ENCODE peak calls at places on chromosomes 4 and X, in six cellular contexts. One of them, this sample, is unnamed. For H3K4me1 and H3K27me3, the result is how much of the 10 kb centered on the place peaks cover.

GRCh38 chrX:410296-410695 is 23.6 kb upstream of the PPP2R3B start:
- DNase-seq in esophagus muscularis mucosa: no peak
- DNase-seq in tibial nerve: no peak
- DNase-seq in SK-N-SH: no peak
- DNase-seq in transverse colon: no peak
- DNase-seq in ovary: no peak
- DNase-seq in this sample: no peak

GRCh38 chrX:51954592-51954991 is 61.2 kb downstream of the MAGED1 start:
- DNase-seq in esophagus muscularis mucosa: no peak
- DNase-seq in tibial nerve: no peak
- DNase-seq in SK-N-SH: no peak
- DNase-seq in transverse colon: no peak
- DNase-seq in ovary: no peak
- DNase-seq in this sample: no peak

GRCh38 chrX:16870861-16871584 is 861 bp upstream of the RBBP7 start:
- DNase-seq in esophagus muscularis mucosa: no peak
- DNase-seq in tibial nerve: peak
- DNase-seq in SK-N-SH: peak
- DNase-seq in transverse colon: no peak
- DNase-seq in ovary: peak
- DNase-seq in this sample: peak

GRCh38 chr4:81635128-81635527 is 163.4 kb upstream of the RASGEF1B start:
- DNase-seq in esophagus muscularis mucosa: no peak
- DNase-seq in tibial nerve: no peak
- DNase-seq in SK-N-SH: no peak
- DNase-seq in transverse colon: no peak
- DNase-seq in ovary: no peak
- DNase-seq in this sample: no peak

GRCh38 chr4:15778742-15779231 is 659 bp downstream of the CD38 start:
- DNase-seq in esophagus muscularis mucosa: no peak
- DNase-seq in tibial nerve: no peak
- DNase-seq in SK-N-SH: no peak
- DNase-seq in transverse colon: peak
- DNase-seq in ovary: no peak
- DNase-seq in this sample: peak

GRCh38 chrX:109886122-109886761 is 116.7 kb upstream of the TMEM164 start:
- DNase-seq in esophagus muscularis mucosa: no peak
- DNase-seq in tibial nerve: peak
- DNase-seq in SK-N-SH: peak
- DNase-seq in transverse colon: peak
- DNase-seq in ovary: no peak
- DNase-seq in this sample: no peak

GRCh38 chrX:30657542-30658238 is 4.5 kb downstream of the GK start:
- DNase-seq in esophagus muscularis mucosa: no peak
- DNase-seq in tibial nerve: no peak
- DNase-seq in SK-N-SH: no peak
- DNase-seq in transverse colon: no peak
- DNase-seq in ovary: no peak
- DNase-seq in this sample: no peak

GRCh38 chrX:120823554-120823953 is 52.1 kb downstream of the CT47B1 start:
- DNase-seq in esophagus muscularis mucosa: no peak
- DNase-seq in tibial nerve: no peak
- DNase-seq in SK-N-SH: no peak
- DNase-seq in transverse colon: no peak
- DNase-seq in ovary: no peak
- DNase-seq in this sample: no peak

GRCh38 chr4:5378002-5378401 is 326.7 kb downstream of the STK32B start:
- DNase-seq in esophagus muscularis mucosa: no peak
- DNase-seq in tibial nerve: peak
- DNase-seq in SK-N-SH: no peak
- DNase-seq in transverse colon: no peak
- DNase-seq in ovary: no peak
- DNase-seq in this sample: no peak

GRCh38 chr4:162016991-162017390 is 146.8 kb downstream of the FSTL5 start:
- DNase-seq in esophagus muscularis mucosa: no peak
- DNase-seq in tibial nerve: no peak
- DNase-seq in SK-N-SH: no peak
- DNase-seq in transverse colon: no peak
- DNase-seq in ovary: no peak
- DNase-seq in this sample: no peak

GRCh38 chr4:17324431-17324830 is 187.5 kb downstream of the QDPR start:
- DNase-seq in esophagus muscularis mucosa: no peak
- DNase-seq in tibial nerve: peak
- DNase-seq in SK-N-SH: peak
- DNase-seq in transverse colon: peak
- DNase-seq in ovary: peak
- DNase-seq in this sample: no peak

GRCh38 chr4:15469402-15470148 is at the start of gene CC2D2A:
- DNase-seq in esophagus muscularis mucosa: peak
- DNase-seq in tibial nerve: no peak
- DNase-seq in SK-N-SH: peak
- DNase-seq in transverse colon: peak
- DNase-seq in ovary: no peak
- DNase-seq in this sample: no peak

GRCh38 chr4:3040447-3041191 is 33.7 kb downstream of the HTT-AS start:
- DNase-seq in esophagus muscularis mucosa: no peak
- DNase-seq in tibial nerve: no peak
- DNase-seq in SK-N-SH: no peak
- DNase-seq in transverse colon: no peak
- DNase-seq in ovary: no peak
- DNase-seq in this sample: no peak

GRCh38 chr4:54228563-54229501 is at the start of gene PDGFRA:
- DNase-seq in esophagus muscularis mucosa: peak
- DNase-seq in tibial nerve: peak
- DNase-seq in SK-N-SH: peak
- DNase-seq in transverse colon: peak
- DNase-seq in ovary: peak
- DNase-seq in this sample: peak

GRCh38 chr4:22607382-22607781 is 85.4 kb upstream of the GBA3 start:
- DNase-seq in esophagus muscularis mucosa: no peak
- DNase-seq in tibial nerve: no peak
- DNase-seq in SK-N-SH: peak
- DNase-seq in transverse colon: peak
- DNase-seq in ovary: peak
- DNase-seq in this sample: peak

GRCh38 chr4:24876431-24876830 is 36.4 kb downstream of the CCDC149 start:
- DNase-seq in esophagus muscularis mucosa: no peak
- DNase-seq in tibial nerve: no peak
- DNase-seq in SK-N-SH: no peak
- DNase-seq in transverse colon: no peak
- DNase-seq in ovary: no peak
- DNase-seq in this sample: no peak

GRCh38 chrX:41589634-41590270 is 99.0 kb upstream of the GPR34 start:
- DNase-seq in esophagus muscularis mucosa: no peak
- DNase-seq in tibial nerve: no peak
- DNase-seq in SK-N-SH: no peak
- DNase-seq in transverse colon: no peak
- DNase-seq in ovary: no peak
- DNase-seq in this sample: no peak

GRCh38 chr4:24511371-24512063 is 72.8 kb downstream of the DHX15 start:
- DNase-seq in esophagus muscularis mucosa: no peak
- DNase-seq in tibial nerve: no peak
- DNase-seq in SK-N-SH: no peak
- DNase-seq in transverse colon: no peak
- DNase-seq in ovary: no peak
- DNase-seq in this sample: no peak

GRCh38 chr4:93384211-93384610 is 444.3 kb upstream of the ATOH1 start:
- DNase-seq in esophagus muscularis mucosa: no peak
- DNase-seq in tibial nerve: no peak
- DNase-seq in SK-N-SH: no peak
- DNase-seq in transverse colon: no peak
- DNase-seq in ovary: no peak
- DNase-seq in this sample: no peak

GRCh38 chr4:53981066-53981465 is 83.3 kb downstream of the CHIC2 start:
- DNase-seq in esophagus muscularis mucosa: no peak
- DNase-seq in tibial nerve: no peak
- DNase-seq in SK-N-SH: no peak
- DNase-seq in transverse colon: no peak
- DNase-seq in ovary: no peak
- DNase-seq in this sample: no peak

GRCh38 chr4:48902266-48902665 is 4.3 kb downstream of the OCIAD2 start:
- DNase-seq in esophagus muscularis mucosa: no peak
- DNase-seq in tibial nerve: no peak
- DNase-seq in SK-N-SH: no peak
- DNase-seq in transverse colon: peak
- DNase-seq in ovary: no peak
- DNase-seq in this sample: no peak

DNA sequence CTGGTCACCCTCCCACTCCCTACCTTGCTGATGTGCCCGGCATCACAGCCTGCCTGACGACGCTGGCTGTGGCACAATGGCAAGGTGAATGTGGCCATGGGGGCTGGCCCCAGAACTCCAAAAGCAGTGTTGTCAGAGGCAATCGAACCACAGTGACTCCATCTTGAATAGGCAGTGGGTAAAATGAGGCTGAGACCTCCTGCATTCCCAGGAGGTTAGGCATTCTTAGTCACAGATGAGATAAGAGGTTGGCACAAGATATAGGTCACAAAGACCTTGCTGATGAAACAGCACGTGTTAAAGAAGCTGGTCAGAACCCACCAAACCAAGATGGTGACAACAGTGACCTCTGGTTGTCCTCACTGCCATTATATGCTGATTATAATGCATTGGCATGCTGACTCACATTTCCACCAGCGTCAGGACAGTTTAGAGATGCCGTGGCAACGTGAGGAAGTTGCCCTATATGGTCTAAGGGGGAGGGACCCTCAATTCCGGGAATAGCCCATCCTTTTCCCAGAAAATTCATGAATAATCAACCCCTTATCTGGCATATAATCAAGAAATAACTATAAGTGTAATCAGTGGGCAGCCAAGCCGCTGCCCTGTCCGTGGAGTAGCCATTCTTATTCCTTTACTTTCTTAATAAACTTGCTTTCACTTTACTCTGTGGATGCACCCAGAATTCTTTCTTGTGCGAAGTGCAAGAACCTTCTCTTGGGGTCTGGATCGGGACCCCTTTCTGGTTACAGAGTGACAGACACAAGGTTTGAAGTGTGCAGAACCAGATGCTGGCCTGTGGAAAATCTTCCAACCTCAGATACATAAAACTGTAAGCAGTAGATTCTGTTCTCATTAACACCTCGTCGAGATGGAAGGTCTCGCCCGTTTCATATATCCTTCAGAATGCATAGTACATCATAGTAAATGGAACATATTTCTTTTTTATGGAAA is 26.8 kb upstream of the CLDN24 start:
- DNase-seq in esophagus muscularis mucosa: no peak
- DNase-seq in tibial nerve: no peak
- DNase-seq in SK-N-SH: no peak
- DNase-seq in transverse colon: no peak
- DNase-seq in ovary: no peak
- DNase-seq in this sample: no peak
- TF ChIP-seq EP300 in esophagus muscularis mucosa: no peak
- TF ChIP-seq EP300 in tibial nerve: no peak
- TF ChIP-seq EP300 in SK-N-SH: no peak
- TF ChIP-seq EP300 in transverse colon: no peak
- TF ChIP-seq EP300 in ovary: no peak
- TF ChIP-seq EP300 in this sample: no peak

DNA sequence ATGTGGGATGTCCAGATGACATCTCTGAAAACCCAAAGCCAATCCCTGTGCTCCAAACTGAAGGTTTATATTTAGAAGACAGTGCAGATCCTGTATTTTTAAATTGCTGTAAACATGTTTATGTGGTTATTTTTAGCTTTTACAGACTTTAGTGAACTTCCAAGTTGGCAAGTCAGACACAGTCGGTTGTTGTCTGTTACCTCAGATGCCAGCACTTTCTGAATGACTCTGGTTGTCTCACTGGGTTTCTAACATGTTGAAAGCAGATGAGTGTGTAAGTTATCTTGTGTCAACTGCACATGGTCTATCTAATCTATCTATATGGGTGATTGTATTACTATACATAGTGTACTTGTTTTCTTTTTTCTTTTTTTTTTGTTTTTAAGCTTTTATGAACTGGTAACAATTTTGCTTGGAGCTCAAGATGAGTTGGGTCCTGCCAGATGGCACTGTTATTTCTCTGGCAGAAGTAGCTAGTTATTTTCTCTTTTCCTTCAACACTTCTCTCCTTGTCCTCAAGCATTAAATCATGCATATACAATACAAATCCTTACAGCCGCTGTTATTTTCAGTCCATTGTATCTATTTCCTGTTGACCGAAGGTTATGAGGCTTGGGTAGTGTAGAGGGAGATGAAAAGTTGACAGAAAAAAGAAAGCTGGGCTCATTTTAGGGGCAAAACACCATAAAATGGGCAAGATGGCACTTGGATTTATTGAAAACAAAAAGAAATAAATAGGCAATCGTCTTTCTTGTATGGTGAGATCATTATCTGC is 66.3 kb downstream of the GAB1 start:
- DNase-seq in esophagus muscularis mucosa: no peak
- DNase-seq in tibial nerve: no peak
- DNase-seq in SK-N-SH: no peak
- DNase-seq in transverse colon: no peak
- DNase-seq in ovary: no peak
- DNase-seq in this sample: no peak
- H3K4me1 ChIP-seq in esophagus muscularis mucosa: half or more
- H3K4me1 ChIP-seq in tibial nerve: half or more
- H3K4me1 ChIP-seq in SK-N-SH: under half
- H3K4me1 ChIP-seq in transverse colon: under half
- H3K4me1 ChIP-seq in ovary: under half
- H3K4me1 ChIP-seq in this sample: half or more

DNA sequence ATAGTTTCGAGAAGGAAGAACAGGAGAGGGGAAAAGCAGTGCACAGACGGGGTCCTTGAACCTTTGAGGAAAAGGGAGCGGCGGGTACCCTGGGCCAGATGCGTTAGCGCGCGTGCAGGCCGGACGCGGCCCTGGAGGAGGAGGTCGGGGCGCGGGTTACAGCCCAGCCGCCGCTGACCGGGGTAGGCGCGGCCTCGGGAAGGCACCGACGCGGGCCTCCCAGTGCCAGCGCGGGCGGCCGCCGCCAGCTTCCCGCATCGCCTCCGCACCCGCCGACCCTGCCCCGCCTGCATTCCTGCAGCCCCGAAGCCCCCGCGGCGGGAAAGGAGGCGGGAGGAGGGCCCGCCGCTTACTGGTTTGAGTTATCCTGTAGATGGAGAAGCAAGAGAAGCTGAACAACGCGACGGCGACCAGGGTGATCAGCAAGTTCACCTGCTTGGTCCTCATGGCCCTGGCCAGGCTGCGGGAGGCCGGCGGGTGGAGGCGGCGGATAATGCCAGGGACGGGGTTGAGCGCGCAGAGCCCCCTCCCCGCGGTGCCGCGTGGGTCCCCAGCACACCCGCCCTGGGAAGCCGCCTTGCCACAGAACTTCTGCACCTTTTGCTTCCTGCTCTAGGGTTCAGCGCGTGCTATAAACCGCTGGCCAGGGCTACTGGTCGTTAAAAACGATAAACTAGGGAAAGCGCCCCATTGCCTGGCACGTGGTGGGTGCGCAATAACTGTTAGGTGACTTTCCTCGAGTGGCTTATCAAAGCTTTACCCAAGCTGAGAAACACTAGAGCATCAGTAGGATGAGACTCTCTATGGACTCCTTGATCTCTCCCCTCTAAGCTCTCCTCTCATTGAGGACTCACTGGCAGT is at the start of gene MGAT4D:
- DNase-seq in esophagus muscularis mucosa: no peak
- DNase-seq in tibial nerve: no peak
- DNase-seq in SK-N-SH: peak
- DNase-seq in transverse colon: peak
- DNase-seq in ovary: no peak
- DNase-seq in this sample: no peak
- H3K27me3 ChIP-seq in esophagus muscularis mucosa: under half
- H3K27me3 ChIP-seq in tibial nerve: half or more
- H3K27me3 ChIP-seq in SK-N-SH: under half
- H3K27me3 ChIP-seq in transverse colon: half or more
- H3K27me3 ChIP-seq in ovary: under half
- H3K27me3 ChIP-seq in this sample: under half

GRCh38 chr4:102230194-102230593 is 115.1 kb downstream of the SLC39A8 start:
- DNase-seq in esophagus muscularis mucosa: no peak
- DNase-seq in tibial nerve: no peak
- DNase-seq in SK-N-SH: no peak
- DNase-seq in transverse colon: no peak
- DNase-seq in ovary: no peak
- DNase-seq in this sample: no peak
- TF ChIP-seq EP300 in esophagus muscularis mucosa: no peak
- TF ChIP-seq EP300 in tibial nerve: no peak
- TF ChIP-seq EP300 in SK-N-SH: no peak
- TF ChIP-seq EP300 in transverse colon: no peak
- TF ChIP-seq EP300 in ovary: no peak
- TF ChIP-seq EP300 in this sample: no peak

This sample was measured in sigmoid colon.